ENCODE peak calls at places on chromosomes 11 and 22, in seven cellular contexts. T is T-cell; H is central memory CD8-positive, alpha-beta T cell; C is fibroblast of gingiva; W is transverse colon; G is foreskin fibroblast; N is PC-3. E is an unnamed sample.
A peak's percentile ranks its signal among the peaks of the same experiment; 100 is the strongest.

GRCh38 chr11:119721129-119722120 is 7.6 kb downstream of the NECTIN1 start:
- DNase-seq in W (no peak), N (peak; percentile 85), C (peak; percentile 32), H (no peak), G (peak; percentile 55), T (no peak), E (no peak)

GRCh38 chr11:111530091-111530490 is 10.4 kb upstream of the LAYN start:
- DNase-seq in H (no peak), N (no peak), G (peak; percentile 42), C (no peak), W (no peak), T (no peak), E (no peak)

GRCh38 chr11:98107736-98108135 is 913.0 kb upstream of the CNTN5 start:
- DNase-seq in G (no peak), C (no peak), T (no peak), W (no peak), H (no peak), N (no peak), E (no peak)

GRCh38 chr22:44483878-44484277 is 14.2 kb downstream of the RTL6 start:
- DNase-seq in T (no peak), N (no peak), G (no peak), H (no peak), C (no peak), W (no peak), E (no peak)

GRCh38 chr11:26493616-26494015 is 78.4 kb downstream of the MUC15 start:
- DNase-seq in W (no peak), G (no peak), T (no peak), N (no peak), H (no peak), C (no peak), E (no peak)

GRCh38 chr11:21323617-21324016 is 654.2 kb downstream of the NELL1 start:
- DNase-seq in G (no peak), H (no peak), T (no peak), W (no peak), C (no peak), N (no peak), E (no peak)

GRCh38 chr11:1101318-1102089 is 26.8 kb downstream of the MUC2 start:
- DNase-seq in G (no peak), N (no peak), W (no peak), T (no peak), H (no peak), C (no peak), E (no peak)

GRCh38 chr22:30249049-30250038 is 2.8 kb upstream of the LIF start:
- DNase-seq in G (peak; percentile 77), W (no peak), H (no peak), N (no peak), T (no peak), C (no peak), E (no peak)

GRCh38 chr22:37309221-37310074 is 27.1 kb downstream of the CYTH4 start:
- DNase-seq in C (no peak), H (peak; percentile 25), W (peak; percentile 45), G (no peak), N (no peak), T (peak; percentile 36), E (peak; percentile 59)

GRCh38 chr11:11988862-11989261 is 19.6 kb downstream of the DKK3 start:
- DNase-seq in H (no peak), N (no peak), G (no peak), C (no peak), T (no peak), W (no peak), E (no peak)

GRCh38 chr11:8066911-8067455 is 14.0 kb upstream of the TUB start:
- DNase-seq in W (no peak), T (no peak), H (no peak), N (no peak), G (no peak), C (no peak), E (no peak)

GRCh38 chr11:69211540-69212120 is 55.9 kb downstream of the SMIM38 start:
- DNase-seq in T (no peak), G (peak; percentile 24), N (no peak), W (no peak), H (no peak), C (no peak), E (no peak)

GRCh38 chr11:34595960-34596359 is 24.9 kb upstream of the EHF start:
- DNase-seq in W (no peak), G (no peak), C (no peak), T (no peak), H (no peak), N (no peak), E (no peak)

GRCh38 chr11:78395597-78395996 is 22.0 kb downstream of the GAB2 start:
- DNase-seq in G (no peak), H (no peak), N (no peak), T (no peak), W (no peak), C (no peak), E (no peak)

GRCh38 chr11:8567597-8568198 is 26.3 kb downstream of the STK33 start:
- DNase-seq in G (peak; percentile 26), H (no peak), W (no peak), N (no peak), T (no peak), C (no peak), E (no peak)

GRCh38 chr22:46171940-46172339 is 21.6 kb downstream of the PPARA start:
- DNase-seq in W (peak; percentile 78), N (peak; percentile 86), C (peak; percentile 83), G (peak; percentile 89), T (no peak), H (no peak), E (no peak)

GRCh38 chr22:38097058-38097457 is 13.1 kb upstream of the SLC16A8 start:
- DNase-seq in C (no peak), T (no peak), W (no peak), H (no peak), G (no peak), N (no peak), E (no peak)

GRCh38 chr11:71284525-71285092 is 32.2 kb upstream of the SHANK2 start:
- DNase-seq in C (no peak), H (no peak), N (peak; percentile 55), T (no peak), G (no peak), W (peak; percentile 55), E (no peak)

E was measured in activated T-helper 1 cell treated with anti-CD3 and anti-CD28 coated beads, Interleukin-12 subunit alpha, Interleukin-12 subunit beta, Interleukin-2, Interleukin-4 antibody, amounts not matched to agents 30 ng/mL and 10 ng/mL and 1 ng/mL, durations not matched to agents 14 hours and 24 hours and 36 hours.